ENCODE peak calls at places on chromosomes 3 and 15, in nine cellular contexts. D is uterus, E is left lung, F is aorta, N is hepatocyte, S is psoas muscle, K is lower lobe of right lung, B is ascending aorta, H is NT2/D1. Z is an unnamed sample.
A peak's percentile ranks its signal among the peaks of the same experiment; 100 is the strongest.

GRCh38 chr3:125437631-125438435 is 62.7 kb upstream of the ZNF148 start:
- DNase-seq in D (peak; percentile 62), E (peak; percentile 53), F (peak; percentile 71), N (peak; percentile 64), S (peak; percentile 56), K (peak; percentile 51), B (no peak), H (peak; percentile 32), Z (peak; percentile 79)

GRCh38 chr15:33584797-33585196 is 274.0 kb downstream of the RYR3 start:
- DNase-seq in D (peak; percentile 22), E (no peak), F (no peak), N (no peak), S (no peak), K (no peak), B (no peak), H (no peak), Z (no peak)

GRCh38 chr3:36201546-36201945 is 178.8 kb upstream of the STAC start:
- DNase-seq in D (no peak), E (no peak), F (no peak), N (no peak), S (no peak), K (no peak), B (no peak), H (no peak), Z (no peak)

GRCh38 chr3:14317057-14317553 is 85.3 kb upstream of the SLC6A6 start:
- DNase-seq in D (no peak), E (no peak), F (no peak), N (no peak), S (no peak), K (no peak), B (no peak), H (no peak), Z (no peak)

GRCh38 chr3:195896361-195897080 is 11.8 kb downstream of the TNK2 start:
- DNase-seq in D (peak; percentile 45), E (no peak), F (no peak), N (peak; percentile 74), S (no peak), K (no peak), B (no peak), H (no peak), Z (no peak)

GRCh38 chr3:137761563-137762503 is 2.3 kb upstream of the SOX14 start:
- DNase-seq in D (no peak), E (no peak), F (peak; percentile 22), N (no peak), S (no peak), K (no peak), B (no peak), H (no peak), Z (no peak)

GRCh38 chr3:107212709-107213664 is 164.3 kb upstream of the CCDC54 start:
- DNase-seq in D (no peak), E (no peak), F (no peak), N (no peak), S (no peak), K (no peak), B (no peak), H (no peak), Z (no peak)

GRCh38 chr3:186035277-186035676 is 73.6 kb downstream of the ETV5 start:
- DNase-seq in D (no peak), E (peak; percentile 36), F (no peak), N (no peak), S (peak; percentile 43), K (no peak), B (no peak), H (no peak), Z (no peak)

GRCh38 chr3:79538-79937 is 117.0 kb upstream of the CHL1 start:
- DNase-seq in D (no peak), E (no peak), F (no peak), N (no peak), S (no peak), K (no peak), B (no peak), H (no peak), Z (no peak)

GRCh38 chr15:71925145-71925544 is 114.8 kb downstream of the NR2E3 start:
- DNase-seq in D (no peak), E (no peak), F (no peak), N (no peak), S (no peak), K (no peak), B (no peak), H (no peak), Z (no peak)

GRCh38 chr3:122014741-122015140 is 7.3 kb downstream of the ILDR1 start:
- DNase-seq in D (no peak), E (no peak), F (no peak), N (no peak), S (no peak), K (no peak), B (no peak), H (no peak), Z (no peak)

GRCh38 chr3:59267021-59267420 is 217.2 kb upstream of the CFAP20DC start:
- DNase-seq in D (no peak), E (no peak), F (no peak), N (no peak), S (no peak), K (no peak), B (no peak), H (no peak), Z (no peak)

GRCh38 chr3:36147934-36148333 is 232.4 kb upstream of the STAC start:
- DNase-seq in D (no peak), E (no peak), F (no peak), N (no peak), S (no peak), K (no peak), B (no peak), H (no peak), Z (no peak)

GRCh38 chr15:28020644-28021043 is 78.5 kb downstream of the OCA2 start:
- DNase-seq in D (no peak), E (no peak), F (no peak), N (no peak), S (no peak), K (no peak), B (no peak), H (no peak), Z (no peak)

GRCh38 chr3:178084938-178085816 is 451.1 kb upstream of the KCNMB2 start:
- DNase-seq in D (peak; percentile 79), E (peak; percentile 72), F (peak; percentile 84), N (peak; percentile 90), S (peak; percentile 70), K (peak; percentile 74), B (no peak), H (peak; percentile 76), Z (no peak)

GRCh38 chr15:80596521-80596976 is 98.6 kb upstream of the ABHD17C start:
- DNase-seq in D (no peak), E (no peak), F (no peak), N (peak; percentile 72), S (no peak), K (no peak), B (no peak), H (no peak), Z (no peak)

GRCh38 chr3:159069076-159069475 is 267.2 kb downstream of the MFSD1 start:
- DNase-seq in D (no peak), E (no peak), F (no peak), N (no peak), S (no peak), K (no peak), B (no peak), H (no peak), Z (no peak)

DNA sequence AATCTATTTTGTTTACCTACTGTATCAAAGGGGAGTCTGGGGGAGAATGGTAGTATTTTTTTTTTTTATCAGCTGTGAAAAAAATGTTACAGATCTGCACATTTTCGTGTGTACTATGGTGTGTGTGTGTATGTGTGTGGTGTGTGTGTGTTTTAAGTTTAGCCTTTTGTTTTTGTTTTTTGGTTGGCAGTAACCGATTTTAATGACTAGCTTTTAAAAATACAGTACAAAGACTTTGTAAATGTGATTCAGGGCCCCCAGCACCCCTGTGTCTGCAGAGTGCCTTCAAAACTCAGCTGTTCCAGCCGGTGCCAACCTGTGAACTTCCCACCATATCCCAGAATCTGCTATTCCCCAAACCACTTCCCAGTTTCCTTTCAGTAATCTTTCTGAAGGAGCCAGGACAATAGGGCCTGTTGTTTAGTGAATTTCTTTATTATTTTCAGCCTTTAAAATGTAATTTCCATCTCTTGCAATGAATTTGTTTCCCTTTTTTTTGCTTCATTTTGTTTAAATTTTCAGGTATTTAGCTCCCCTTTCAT is 2.1 kb downstream of the RAP2B start:
- DNase-seq in D (no peak), E (no peak), F (no peak), N (no peak), S (no peak), K (no peak), B (no peak), H (no peak), Z (no peak)
- H3K4me1 ChIP-seq in D (no peaks in the 10 kb centered on the region), E (peaks cover 58% of the 10 kb centered on the region), F (no peaks in the 10 kb centered on the region), N (peaks cover 31% of the 10 kb centered on the region), S (peaks cover 15% of the 10 kb centered on the region), K (peaks cover 33% of the 10 kb centered on the region), B (no peaks in the 10 kb centered on the region), H (no peaks in the 10 kb centered on the region), Z (peaks cover 39% of the 10 kb centered on the region)

GRCh38 chr3:127028766-127029520 is 46.0 kb downstream of the PLXNA1 start:
- DNase-seq in D (no peak), E (no peak), F (no peak), N (no peak), S (no peak), K (no peak), B (no peak), H (no peak), Z (no peak)
- H3K36me3 ChIP-seq in D (no peaks in the 10 kb centered on the region), E (peaks cover 84% of the 10 kb centered on the region), F (no peaks in the 10 kb centered on the region), N (no peaks in the 10 kb centered on the region), S (no peaks in the 10 kb centered on the region), K (peaks cover 85% of the 10 kb centered on the region), B (peaks cover 93% of the 10 kb centered on the region), H (peaks cover 100% of the 10 kb centered on the region), Z (peaks cover 62% of the 10 kb centered on the region)

GRCh38 chr3:29169456-29169855 is 111.4 kb upstream of the RBMS3 start:
- DNase-seq in D (no peak), E (no peak), F (no peak), N (no peak), S (no peak), K (no peak), B (no peak), H (no peak), Z (no peak)
- H3K4me1 ChIP-seq in D (no peaks in the 10 kb centered on the region), E (peaks cover 5% of the 10 kb centered on the region), F (no peaks in the 10 kb centered on the region), N (no peaks in the 10 kb centered on the region), S (no peaks in the 10 kb centered on the region), K (peaks cover 7% of the 10 kb centered on the region), B (no peaks in the 10 kb centered on the region), H (no peaks in the 10 kb centered on the region), Z (peaks cover 12% of the 10 kb centered on the region)

GRCh38 chr3:184306573-184306972 is 7.5 kb downstream of the PSMD2 start:
- DNase-seq in D (no peak), E (no peak), F (no peak), N (no peak), S (no peak), K (no peak), B (no peak), H (no peak), Z (no peak)
- H3K36me3 ChIP-seq in D (no peaks in the 10 kb centered on the region), E (peaks cover 88% of the 10 kb centered on the region), F (peaks cover 10% of the 10 kb centered on the region), N (no peaks in the 10 kb centered on the region), S (peaks cover 32% of the 10 kb centered on the region), K (peaks cover 83% of the 10 kb centered on the region), B (peaks cover 77% of the 10 kb centered on the region), H (peaks cover 85% of the 10 kb centered on the region), Z (peaks cover 78% of the 10 kb centered on the region)

Z was measured in spleen.